ENCODE peak calls at places on chromosomes 16 and 17, in seven cellular contexts. K is hippocampal formation; Z is AG10803; G is OCI-LY7; X is activated T-cell treated with anti-CD3 and anti-CD28 coated beads for 4 hours; Y is left colon; N is CD8-positive, alpha-beta memory T cell. T is an unnamed sample.
A peak's percentile ranks its signal among the peaks of the same experiment; 100 is the strongest.

GRCh38 chr16:9124444-9124843 is 33.0 kb downstream of the HAPSTR1 start:
- DNase-seq in K (no peak), Z (no peak), G (no peak), X (no peak), Y (no peak), N (no peak), T (no peak)

GRCh38 chr17:78185981-78186688 is 717 bp downstream of the TK1 start:
- DNase-seq in K (no peak), Z (peak; percentile 42), G (peak; percentile 53), X (no peak), Y (peak; percentile 87), N (no peak), T (peak; percentile 66)

GRCh38 chr17:78127240-78127887 is 1.2 kb downstream of the TMC6 start:
- DNase-seq in K (peak; percentile 86), Z (no peak), G (peak; percentile 89), X (no peak), Y (peak; percentile 82), N (peak; percentile 83), T (no peak)

GRCh38 chr17:7574176-7574953 is 5.1 kb upstream of the CD68 start:
- DNase-seq in K (no peak), Z (no peak), G (no peak), X (no peak), Y (no peak), N (no peak), T (no peak)

GRCh38 chr17:57489321-57489720 is 233.0 kb downstream of the MSI2 start:
- DNase-seq in K (no peak), Z (no peak), G (no peak), X (no peak), Y (no peak), N (no peak), T (peak; percentile 94)

GRCh38 chr17:77327566-77328463 is 187.0 kb downstream of the SEC14L1 start:
- DNase-seq in K (no peak), Z (no peak), G (peak; percentile 53), X (no peak), Y (peak; percentile 46), N (peak; percentile 37), T (no peak)

GRCh38 chr16:11700264-11701029 is 32.2 kb downstream of the SNN start:
- DNase-seq in K (no peak), Z (no peak), G (no peak), X (no peak), Y (no peak), N (no peak), T (no peak)

GRCh38 chr17:320809-321385 is 31.7 kb downstream of the RPH3AL start:
- DNase-seq in K (no peak), Z (no peak), G (no peak), X (no peak), Y (no peak), N (peak; percentile 46), T (no peak)

GRCh38 chr17:75983501-75984181 is 4.6 kb downstream of the TEN1 start:
- DNase-seq in K (no peak), Z (peak; percentile 37), G (no peak), X (no peak), Y (no peak), N (no peak), T (peak; percentile 36)

GRCh38 chr17:49216953-49217650 is 6.6 kb downstream of the ABI3 start:
- DNase-seq in K (no peak), Z (no peak), G (no peak), X (no peak), Y (peak; percentile 79), N (no peak), T (no peak)

GRCh38 chr17:48564200-48565023 is 13.7 kb downstream of the HOXB4 start:
- DNase-seq in K (no peak), Z (no peak), G (no peak), X (no peak), Y (no peak), N (no peak), T (no peak)

GRCh38 chr17:79075433-79075805 is 795 bp downstream of the ENGASE start:
- DNase-seq in K (no peak), Z (no peak), G (no peak), X (no peak), Y (no peak), N (no peak), T (no peak)

GRCh38 chr16:2233872-2234812 is 2.1 kb upstream of the DNASE1L2 start:
- DNase-seq in K (no peak), Z (no peak), G (no peak), X (no peak), Y (no peak), N (peak; percentile 47), T (no peak)

GRCh38 chr16:29319726-29320125 is 86.8 kb downstream of the NPIPB11 start:
- DNase-seq in K (no peak), Z (no peak), G (no peak), X (no peak), Y (no peak), N (no peak), T (no peak)

GRCh38 chr17:49545007-49545660 is 30.5 kb upstream of the NXPH3 start:
- DNase-seq in K (no peak), Z (no peak), G (no peak), X (no peak), Y (no peak), N (no peak), T (no peak)

GRCh38 chr17:36602924-36603384 is 1.6 kb downstream of the MRM1 start:
- DNase-seq in K (no peak), Z (peak; percentile 61), G (peak; percentile 82), X (peak; percentile 63), Y (no peak), N (peak; percentile 80), T (peak; percentile 56)

GRCh38 chr16:79988721-79989220 is 388.2 kb upstream of the MAF start:
- DNase-seq in K (no peak), Z (no peak), G (no peak), X (no peak), Y (no peak), N (no peak), T (no peak)

GRCh38 chr17:69246726-69247375 is 18.2 kb upstream of the ABCA10 start:
- DNase-seq in K (peak; percentile 74), Z (peak; percentile 58), G (peak; percentile 73), X (no peak), Y (no peak), N (no peak), T (peak; percentile 37)

GRCh38 chr17:74566132-74566753 is 1.1 kb downstream of the CD300H start:
- DNase-seq in K (no peak), Z (peak; percentile 11), G (peak; percentile 63), X (no peak), Y (no peak), N (no peak), T (peak; percentile 41)

GRCh38 chr17:44320066-44320465 is 4.6 kb downstream of the SLC25A39 start:
- DNase-seq in K (no peak), Z (no peak), G (no peak), X (no peak), Y (no peak), N (no peak), T (no peak)

GRCh38 chr17:41519501-41520224 is 973 bp upstream of the KRT15 start:
- DNase-seq in K (no peak), Z (no peak), G (no peak), X (no peak), Y (peak; percentile 59), N (no peak), T (peak; percentile 28)

GRCh38 chr16:69031877-69032301 is 73.6 kb upstream of the HAS3 start:
- DNase-seq in K (no peak), Z (no peak), G (no peak), X (no peak), Y (peak; percentile 91), N (no peak), T (no peak)

GRCh38 chr16:71995038-71995437 is 5.2 kb downstream of the PKD1L3 start:
- DNase-seq in K (no peak), Z (no peak), G (no peak), X (no peak), Y (no peak), N (no peak), T (no peak)

GRCh38 chr17:48609754-48610281 is 999 bp downstream of the HOXB7 start:
- DNase-seq in K (no peak), Z (no peak), G (no peak), X (no peak), Y (no peak), N (no peak), T (no peak)

GRCh38 chr17:45019177-45019711 is 32.2 kb downstream of the DCAKD start:
- DNase-seq in K (no peak), Z (peak; percentile 48), G (peak; percentile 25), X (peak; percentile 7), Y (no peak), N (no peak), T (peak; percentile 58)

GRCh38 chr16:49720225-49720624 is 135.7 kb downstream of the ZNF423 start:
- DNase-seq in K (no peak), Z (no peak), G (no peak), X (no peak), Y (no peak), N (no peak), T (no peak)

GRCh38 chr16:87324411-87325275 is 7.5 kb upstream of the C16orf95 start:
- DNase-seq in K (no peak), Z (peak; percentile 10), G (peak; percentile 62), X (peak; percentile 25), Y (peak; percentile 33), N (peak; percentile 64), T (peak; percentile 22)